ENCODE peak calls at places on chromosomes 12 and 14, in six cellular contexts. One of them, this sample, is unnamed.

GRCh38 chr12:81627336-81628189 is 131.6 kb downstream of the PPFIA2 start:
- DNase-seq in Daoy: peak; percentile 23
- DNase-seq in heart left ventricle: no peak
- DNase-seq in stimulated activated CD4-positive, alpha-beta T cell treated with anti-CD3 and anti-CD28 coated beads, Interleukin-1b, Interleukin-23, amount 100 ng/mL, for 48 hours: no peak
- DNase-seq in renal cortical epithelial cell: peak; percentile 70
- DNase-seq in foreskin fibroblast: peak; percentile 46
- DNase-seq in this sample: no peak

GRCh38 chr12:116964004-116964739 is 53.4 kb downstream of the FBXW8 start:
- DNase-seq in Daoy: no peak
- DNase-seq in foreskin fibroblast: no peak
- DNase-seq in renal cortical epithelial cell: no peak
- DNase-seq in stimulated activated CD4-positive, alpha-beta T cell treated with anti-CD3 and anti-CD28 coated beads, Interleukin-1b, Interleukin-23, amount 100 ng/mL, for 48 hours: no peak
- DNase-seq in heart left ventricle: no peak
- DNase-seq in this sample: no peak

GRCh38 chr12:42868291-42868690 is 278.7 kb upstream of the PRICKLE1 start:
- DNase-seq in renal cortical epithelial cell: peak; percentile 33
- DNase-seq in stimulated activated CD4-positive, alpha-beta T cell treated with anti-CD3 and anti-CD28 coated beads, Interleukin-1b, Interleukin-23, amount 100 ng/mL, for 48 hours: no peak
- DNase-seq in heart left ventricle: no peak
- DNase-seq in foreskin fibroblast: no peak
- DNase-seq in Daoy: no peak
- DNase-seq in this sample: no peak

GRCh38 chr14:92728781-92729364 is 19.6 kb downstream of the LGMN start:
- DNase-seq in renal cortical epithelial cell: peak; percentile 89
- DNase-seq in Daoy: peak; percentile 76
- DNase-seq in foreskin fibroblast: no peak
- DNase-seq in stimulated activated CD4-positive, alpha-beta T cell treated with anti-CD3 and anti-CD28 coated beads, Interleukin-1b, Interleukin-23, amount 100 ng/mL, for 48 hours: peak; percentile 84
- DNase-seq in heart left ventricle: no peak
- DNase-seq in this sample: no peak

GRCh38 chr14:75229923-75230792 is 48.5 kb upstream of the FOS start:
- DNase-seq in foreskin fibroblast: peak; percentile 27
- DNase-seq in Daoy: peak; percentile 81
- DNase-seq in heart left ventricle: no peak
- DNase-seq in stimulated activated CD4-positive, alpha-beta T cell treated with anti-CD3 and anti-CD28 coated beads, Interleukin-1b, Interleukin-23, amount 100 ng/mL, for 48 hours: peak; percentile 41
- DNase-seq in renal cortical epithelial cell: peak; percentile 92
- DNase-seq in this sample: peak; percentile 79

GRCh38 chr14:95310635-95311380 is 8.9 kb downstream of the CLMN start:
- DNase-seq in Daoy: no peak
- DNase-seq in foreskin fibroblast: no peak
- DNase-seq in heart left ventricle: no peak
- DNase-seq in stimulated activated CD4-positive, alpha-beta T cell treated with anti-CD3 and anti-CD28 coated beads, Interleukin-1b, Interleukin-23, amount 100 ng/mL, for 48 hours: no peak
- DNase-seq in renal cortical epithelial cell: no peak
- DNase-seq in this sample: no peak

GRCh38 chr12:90575995-90576394 is 379.0 kb downstream of the CCER1 start:
- DNase-seq in foreskin fibroblast: no peak
- DNase-seq in renal cortical epithelial cell: no peak
- DNase-seq in stimulated activated CD4-positive, alpha-beta T cell treated with anti-CD3 and anti-CD28 coated beads, Interleukin-1b, Interleukin-23, amount 100 ng/mL, for 48 hours: no peak
- DNase-seq in heart left ventricle: peak; percentile 55
- DNase-seq in Daoy: no peak
- DNase-seq in this sample: no peak

GRCh38 chr14:95215094-95215493 is 57.8 kb upstream of the DICER1 start:
- DNase-seq in renal cortical epithelial cell: peak; percentile 68
- DNase-seq in stimulated activated CD4-positive, alpha-beta T cell treated with anti-CD3 and anti-CD28 coated beads, Interleukin-1b, Interleukin-23, amount 100 ng/mL, for 48 hours: no peak
- DNase-seq in Daoy: no peak
- DNase-seq in heart left ventricle: no peak
- DNase-seq in foreskin fibroblast: no peak
- DNase-seq in this sample: no peak

GRCh38 chr14:75972729-75973480 is 8.9 kb downstream of the TGFB3 start:
- DNase-seq in Daoy: no peak
- DNase-seq in stimulated activated CD4-positive, alpha-beta T cell treated with anti-CD3 and anti-CD28 coated beads, Interleukin-1b, Interleukin-23, amount 100 ng/mL, for 48 hours: no peak
- DNase-seq in foreskin fibroblast: peak; percentile 19
- DNase-seq in renal cortical epithelial cell: peak; percentile 24
- DNase-seq in heart left ventricle: no peak
- DNase-seq in this sample: no peak

GRCh38 chr14:52961060-52961639 is 10.3 kb upstream of the FERMT2 start:
- DNase-seq in renal cortical epithelial cell: peak; percentile 71
- DNase-seq in heart left ventricle: peak; percentile 47
- DNase-seq in stimulated activated CD4-positive, alpha-beta T cell treated with anti-CD3 and anti-CD28 coated beads, Interleukin-1b, Interleukin-23, amount 100 ng/mL, for 48 hours: peak; percentile 44
- DNase-seq in foreskin fibroblast: peak; percentile 70
- DNase-seq in Daoy: peak; percentile 72
- DNase-seq in this sample: no peak

GRCh38 chr12:3251691-3252090 is 174.5 kb downstream of the TSPAN9 start:
- DNase-seq in heart left ventricle: peak; percentile 83
- DNase-seq in Daoy: no peak
- DNase-seq in renal cortical epithelial cell: no peak
- DNase-seq in foreskin fibroblast: no peak
- DNase-seq in stimulated activated CD4-positive, alpha-beta T cell treated with anti-CD3 and anti-CD28 coated beads, Interleukin-1b, Interleukin-23, amount 100 ng/mL, for 48 hours: no peak
- DNase-seq in this sample: peak; percentile 70

This sample was measured in Right ventricle myocardium superior.